ENCODE peak calls at places on chromosomes 4 and X, in nine cellular contexts. J, M, Q, U, F, Y, D, K and P are unnamed samples.
A peak's percentile ranks its signal among the peaks of the same experiment; 100 is the strongest.

GRCh38 chr4:111883557-111883999 is 261.7 kb upstream of the FAM241A start:
- DNase-seq in J (peak; percentile 96), M (no peak), Q (no peak), U (no peak), F (no peak), Y (no peak), D (no peak), K (no peak), P (no peak)

GRCh38 chr4:26311633-26312032 is 9.2 kb upstream of the RBPJ start:
- DNase-seq in J (no peak), M (no peak), Q (no peak), U (no peak), F (no peak), Y (no peak), D (no peak), K (no peak), P (no peak)

GRCh38 chr4:15920723-15921591 is 17.6 kb downstream of the FGFBP1 start:
- DNase-seq in J (no peak), M (no peak), Q (no peak), U (no peak), F (no peak), Y (no peak), D (no peak), K (no peak), P (peak; percentile 95)

GRCh38 chr4:46886711-46887110 is 22.3 kb downstream of the COX7B2 start:
- DNase-seq in J (peak; percentile 21), M (no peak), Q (no peak), U (no peak), F (no peak), Y (no peak), D (no peak), K (no peak), P (no peak)

GRCh38 chr4:1278336-1278670 is 11.4 kb upstream of the MAEA start:
- DNase-seq in J (no peak), M (no peak), Q (no peak), U (no peak), F (no peak), Y (no peak), D (no peak), K (no peak), P (no peak)

GRCh38 chr4:184420881-184421416 is 53.4 kb downstream of the IRF2 start:
- DNase-seq in J (no peak), M (no peak), Q (no peak), U (no peak), F (no peak), Y (no peak), D (no peak), K (no peak), P (no peak)

GRCh38 chr4:142331646-142332045 is 514.5 kb downstream of the INPP4B start:
- DNase-seq in J (no peak), M (no peak), Q (no peak), U (no peak), F (no peak), Y (no peak), D (no peak), K (no peak), P (no peak)

GRCh38 chr4:73976716-73977115 is 5.1 kb downstream of the PF4 start:
- DNase-seq in J (no peak), M (no peak), Q (no peak), U (no peak), F (no peak), Y (no peak), D (no peak), K (no peak), P (no peak)

GRCh38 chr4:184421558-184422155 is 52.7 kb downstream of the IRF2 start:
- DNase-seq in J (no peak), M (no peak), Q (no peak), U (no peak), F (no peak), Y (no peak), D (no peak), K (no peak), P (no peak)

GRCh38 chrX:50723006-50723405 is 91.0 kb downstream of the SHROOM4 start:
- DNase-seq in J (no peak), M (no peak), Q (no peak), U (no peak), F (no peak), Y (no peak), D (no peak), K (no peak), P (no peak)

GRCh38 chr4:101347267-101347556 is at the start of gene PPP3CA:
- DNase-seq in J (no peak), M (no peak), Q (no peak), U (no peak), F (no peak), Y (no peak), D (no peak), K (no peak), P (no peak)

GRCh38 chr4:40201898-40202297 is 5.1 kb downstream of the RHOH start:
- DNase-seq in J (no peak), M (no peak), Q (no peak), U (no peak), F (no peak), Y (no peak), D (no peak), K (no peak), P (no peak)

GRCh38 chr4:184471872-184472539 is 2.3 kb downstream of the IRF2 start:
- DNase-seq in J (no peak), M (no peak), Q (no peak), U (no peak), F (no peak), Y (peak; percentile 66), D (peak; percentile 16), K (no peak), P (no peak)

GRCh38 chrX:48540015-48540350 is 469 bp downstream of the TBC1D25 start:
- DNase-seq in J (peak; percentile 87), M (no peak), Q (peak; percentile 33), U (no peak), F (no peak), Y (no peak), D (peak; percentile 42), K (peak; percentile 35), P (no peak)

GRCh38 chr4:53150631-53151488 is 215.0 kb downstream of the SCFD2 start:
- DNase-seq in J (peak; percentile 64), M (no peak), Q (no peak), U (no peak), F (no peak), Y (no peak), D (no peak), K (no peak), P (no peak)

GRCh38 chr4:27524224-27524623 is 663.6 kb downstream of the STIM2 start:
- DNase-seq in J (no peak), M (no peak), Q (no peak), U (no peak), F (no peak), Y (no peak), D (no peak), K (no peak), P (no peak)

GRCh38 chr4:114384629-114385028 is 214.0 kb upstream of the UGT8 start:
- DNase-seq in J (peak; percentile 16), M (no peak), Q (no peak), U (no peak), F (no peak), Y (peak; percentile 50), D (no peak), K (no peak), P (no peak)

GRCh38 chr4:6308890-6309643 is 39.4 kb downstream of the WFS1 start:
- DNase-seq in J (peak; percentile 60), M (peak; percentile 18), Q (no peak), U (no peak), F (no peak), Y (no peak), D (no peak), K (no peak), P (no peak)

GRCh38 chrX:131830400-131831184 is 192.5 kb upstream of the STK26 start:
- DNase-seq in J (peak; percentile 98), M (peak; percentile 79), Q (peak; percentile 37), U (peak; percentile 71), F (peak; percentile 66), Y (peak; percentile 92), D (no peak), K (no peak), P (peak; percentile 86)

GRCh38 chr4:166875821-166876220 is 358.5 kb downstream of the SPOCK3 start:
- DNase-seq in J (no peak), M (no peak), Q (no peak), U (no peak), F (no peak), Y (no peak), D (no peak), K (no peak), P (no peak)

GRCh38 chr4:46977245-46977644 is 16.1 kb downstream of the GABRA4 start:
- DNase-seq in J (no peak), M (no peak), Q (no peak), U (no peak), F (no peak), Y (no peak), D (no peak), K (no peak), P (no peak)

GRCh38 chr4:184361443-184361842 is 112.9 kb downstream of the IRF2 start:
- DNase-seq in J (no peak), M (no peak), Q (no peak), U (no peak), F (no peak), Y (no peak), D (no peak), K (no peak), P (no peak)

GRCh38 chr4:18529482-18529881 is 507.9 kb upstream of the LCORL start:
- DNase-seq in J (no peak), M (no peak), Q (no peak), U (no peak), F (no peak), Y (no peak), D (no peak), K (no peak), P (no peak)

GRCh38 chr4:88446124-88446523 is 10.8 kb upstream of the HERC5 start:
- DNase-seq in J (no peak), M (no peak), Q (no peak), U (no peak), F (no peak), Y (no peak), D (no peak), K (no peak), P (no peak)

GRCh38 chr4:36712013-36712412 is 430.6 kb downstream of the DTHD1 start:
- DNase-seq in J (no peak), M (no peak), Q (no peak), U (no peak), F (no peak), Y (no peak), D (no peak), K (no peak), P (no peak)

GRCh38 chr4:77819409-77819835 is 254 bp upstream of the CNOT6L start:
- DNase-seq in J (no peak), M (no peak), Q (no peak), U (no peak), F (no peak), Y (no peak), D (no peak), K (peak; percentile 81), P (no peak)

GRCh38 chrX:35115205-35115604 is 172.6 kb downstream of the FAM47B start:
- DNase-seq in J (no peak), M (no peak), Q (no peak), U (no peak), F (no peak), Y (no peak), D (no peak), K (no peak), P (no peak)

GRCh38 chrX:8504451-8504850 is 39.8 kb downstream of the VCX3B start:
- DNase-seq in J (no peak), M (no peak), Q (no peak), U (no peak), F (no peak), Y (no peak), D (no peak), K (no peak), P (no peak)

GRCh38 chrX:23497919-23498318 is 163.3 kb downstream of the PTCHD1 start:
- DNase-seq in J (no peak), M (no peak), Q (no peak), U (no peak), F (no peak), Y (no peak), D (no peak), K (no peak), P (no peak)